ENCODE peak calls at places on chromosomes 11 and 22, in ten cellular contexts. One of them, this sample, is unnamed.

GRCh38 chr11:65429069-65429681 is 6.6 kb downstream of the NEAT1 start:
- DNase-seq in mesenchymal stem cell: peak
- DNase-seq in Peyer's patch: peak
- DNase-seq in CD4-positive, CD25-positive, alpha-beta regulatory T cell: peak
- DNase-seq in brain microvascular endothelial cell: peak
- DNase-seq in GM12878: no peak
- DNase-seq in ovary: peak
- DNase-seq in endodermal cell: no peak
- DNase-seq in lower lobe of right lung: no peak
- DNase-seq in thyroid gland: peak
- DNase-seq in this sample: peak

GRCh38 chr11:8338138-8338537 is 74.5 kb upstream of the LMO1 start:
- DNase-seq in thyroid gland: peak
- DNase-seq in ovary: peak
- DNase-seq in lower lobe of right lung: peak
- DNase-seq in brain microvascular endothelial cell: peak
- DNase-seq in CD4-positive, CD25-positive, alpha-beta regulatory T cell: peak
- DNase-seq in endodermal cell: peak
- DNase-seq in GM12878: no peak
- DNase-seq in mesenchymal stem cell: peak
- DNase-seq in Peyer's patch: peak
- DNase-seq in this sample: peak

GRCh38 chr11:73396251-73396930 is 20.2 kb downstream of the RELT start:
- DNase-seq in endodermal cell: no peak
- DNase-seq in mesenchymal stem cell: no peak
- DNase-seq in ovary: no peak
- DNase-seq in GM12878: no peak
- DNase-seq in CD4-positive, CD25-positive, alpha-beta regulatory T cell: no peak
- DNase-seq in thyroid gland: no peak
- DNase-seq in brain microvascular endothelial cell: no peak
- DNase-seq in Peyer's patch: no peak
- DNase-seq in lower lobe of right lung: no peak
- DNase-seq in this sample: no peak

GRCh38 chr11:3021125-3021524 is 29.0 kb upstream of the NAP1L4 start:
- DNase-seq in brain microvascular endothelial cell: no peak
- DNase-seq in endodermal cell: peak
- DNase-seq in lower lobe of right lung: no peak
- DNase-seq in ovary: no peak
- DNase-seq in thyroid gland: peak
- DNase-seq in GM12878: no peak
- DNase-seq in Peyer's patch: no peak
- DNase-seq in CD4-positive, CD25-positive, alpha-beta regulatory T cell: peak
- DNase-seq in mesenchymal stem cell: peak
- DNase-seq in this sample: no peak

GRCh38 chr11:62905286-62905685 is 15.9 kb downstream of the CHRM1 start:
- DNase-seq in ovary: no peak
- DNase-seq in lower lobe of right lung: no peak
- DNase-seq in thyroid gland: no peak
- DNase-seq in brain microvascular endothelial cell: no peak
- DNase-seq in mesenchymal stem cell: peak
- DNase-seq in Peyer's patch: no peak
- DNase-seq in CD4-positive, CD25-positive, alpha-beta regulatory T cell: no peak
- DNase-seq in endodermal cell: no peak
- DNase-seq in GM12878: no peak
- DNase-seq in this sample: no peak

GRCh38 chr11:132772712-132773545 is 759.4 kb downstream of the OPCML start:
- DNase-seq in mesenchymal stem cell: no peak
- DNase-seq in ovary: no peak
- DNase-seq in Peyer's patch: no peak
- DNase-seq in CD4-positive, CD25-positive, alpha-beta regulatory T cell: no peak
- DNase-seq in GM12878: no peak
- DNase-seq in endodermal cell: peak
- DNase-seq in thyroid gland: no peak
- DNase-seq in brain microvascular endothelial cell: no peak
- DNase-seq in lower lobe of right lung: no peak
- DNase-seq in this sample: no peak

GRCh38 chr11:75508051-75508561 is 17.6 kb downstream of the GDPD5 start:
- DNase-seq in brain microvascular endothelial cell: no peak
- DNase-seq in lower lobe of right lung: no peak
- DNase-seq in mesenchymal stem cell: no peak
- DNase-seq in endodermal cell: no peak
- DNase-seq in CD4-positive, CD25-positive, alpha-beta regulatory T cell: peak
- DNase-seq in Peyer's patch: peak
- DNase-seq in ovary: no peak
- DNase-seq in GM12878: peak
- DNase-seq in thyroid gland: no peak
- DNase-seq in this sample: no peak

GRCh38 chr11:70493891-70494290 is 95.6 kb downstream of the CTTN start:
- DNase-seq in CD4-positive, CD25-positive, alpha-beta regulatory T cell: no peak
- DNase-seq in GM12878: no peak
- DNase-seq in mesenchymal stem cell: no peak
- DNase-seq in thyroid gland: no peak
- DNase-seq in endodermal cell: no peak
- DNase-seq in lower lobe of right lung: peak
- DNase-seq in brain microvascular endothelial cell: no peak
- DNase-seq in Peyer's patch: no peak
- DNase-seq in ovary: peak
- DNase-seq in this sample: no peak

GRCh38 chr11:119901657-119902577 is 172.9 kb upstream of the NECTIN1 start:
- DNase-seq in endodermal cell: no peak
- DNase-seq in Peyer's patch: no peak
- DNase-seq in thyroid gland: no peak
- DNase-seq in mesenchymal stem cell: no peak
- DNase-seq in ovary: no peak
- DNase-seq in GM12878: no peak
- DNase-seq in CD4-positive, CD25-positive, alpha-beta regulatory T cell: no peak
- DNase-seq in lower lobe of right lung: no peak
- DNase-seq in brain microvascular endothelial cell: no peak
- DNase-seq in this sample: no peak

GRCh38 chr11:42772886-42773285 is 538.9 kb upstream of the API5 start:
- DNase-seq in endodermal cell: no peak
- DNase-seq in GM12878: no peak
- DNase-seq in lower lobe of right lung: no peak
- DNase-seq in Peyer's patch: no peak
- DNase-seq in brain microvascular endothelial cell: no peak
- DNase-seq in thyroid gland: no peak
- DNase-seq in ovary: no peak
- DNase-seq in CD4-positive, CD25-positive, alpha-beta regulatory T cell: no peak
- DNase-seq in mesenchymal stem cell: no peak
- DNase-seq in this sample: no peak

GRCh38 chr11:3920148-3920852 is 64.8 kb downstream of the STIM1 start:
- DNase-seq in mesenchymal stem cell: peak
- DNase-seq in Peyer's patch: no peak
- DNase-seq in lower lobe of right lung: peak
- DNase-seq in GM12878: peak
- DNase-seq in endodermal cell: no peak
- DNase-seq in thyroid gland: no peak
- DNase-seq in brain microvascular endothelial cell: peak
- DNase-seq in ovary: peak
- DNase-seq in CD4-positive, CD25-positive, alpha-beta regulatory T cell: peak
- DNase-seq in this sample: peak

GRCh38 chr11:61124574-61125309 is 22.5 kb downstream of the CD5 start:
- DNase-seq in GM12878: no peak
- DNase-seq in mesenchymal stem cell: no peak
- DNase-seq in brain microvascular endothelial cell: no peak
- DNase-seq in thyroid gland: peak
- DNase-seq in Peyer's patch: no peak
- DNase-seq in endodermal cell: no peak
- DNase-seq in CD4-positive, CD25-positive, alpha-beta regulatory T cell: no peak
- DNase-seq in ovary: no peak
- DNase-seq in lower lobe of right lung: no peak
- DNase-seq in this sample: no peak

GRCh38 chr11:100847696-100848216 is 160.7 kb downstream of the ARHGAP42 start:
- DNase-seq in endodermal cell: no peak
- DNase-seq in brain microvascular endothelial cell: no peak
- DNase-seq in CD4-positive, CD25-positive, alpha-beta regulatory T cell: no peak
- DNase-seq in GM12878: no peak
- DNase-seq in lower lobe of right lung: no peak
- DNase-seq in Peyer's patch: no peak
- DNase-seq in thyroid gland: no peak
- DNase-seq in mesenchymal stem cell: no peak
- DNase-seq in ovary: no peak
- DNase-seq in this sample: no peak

GRCh38 chr11:10441652-10442503 is 13.2 kb upstream of the AMPD3 start:
- DNase-seq in brain microvascular endothelial cell: no peak
- DNase-seq in thyroid gland: no peak
- DNase-seq in ovary: no peak
- DNase-seq in Peyer's patch: peak
- DNase-seq in endodermal cell: no peak
- DNase-seq in mesenchymal stem cell: no peak
- DNase-seq in lower lobe of right lung: no peak
- DNase-seq in CD4-positive, CD25-positive, alpha-beta regulatory T cell: peak
- DNase-seq in GM12878: peak
- DNase-seq in this sample: peak

GRCh38 chr22:37278261-37278660 is 4.0 kb upstream of the CYTH4 start:
- DNase-seq in Peyer's patch: no peak
- DNase-seq in CD4-positive, CD25-positive, alpha-beta regulatory T cell: no peak
- DNase-seq in lower lobe of right lung: no peak
- DNase-seq in brain microvascular endothelial cell: no peak
- DNase-seq in thyroid gland: no peak
- DNase-seq in GM12878: no peak
- DNase-seq in mesenchymal stem cell: no peak
- DNase-seq in endodermal cell: no peak
- DNase-seq in ovary: no peak
- DNase-seq in this sample: no peak

GRCh38 chr22:31210830-31211503 is 1.1 kb upstream of the LIMK2 start:
- DNase-seq in Peyer's patch: peak
- DNase-seq in CD4-positive, CD25-positive, alpha-beta regulatory T cell: peak
- DNase-seq in GM12878: no peak
- DNase-seq in thyroid gland: no peak
- DNase-seq in endodermal cell: no peak
- DNase-seq in brain microvascular endothelial cell: no peak
- DNase-seq in lower lobe of right lung: no peak
- DNase-seq in mesenchymal stem cell: no peak
- DNase-seq in ovary: no peak
- DNase-seq in this sample: no peak

GRCh38 chr11:12888525-12889158 is 120.5 kb upstream of the RASSF10 start:
- DNase-seq in thyroid gland: peak
- DNase-seq in ovary: peak
- DNase-seq in Peyer's patch: peak
- DNase-seq in mesenchymal stem cell: peak
- DNase-seq in CD4-positive, CD25-positive, alpha-beta regulatory T cell: peak
- DNase-seq in endodermal cell: peak
- DNase-seq in GM12878: no peak
- DNase-seq in lower lobe of right lung: peak
- DNase-seq in brain microvascular endothelial cell: peak
- DNase-seq in this sample: peak

GRCh38 chr11:12168114-12168513 is 57.7 kb downstream of the MICAL2 start:
- DNase-seq in CD4-positive, CD25-positive, alpha-beta regulatory T cell: no peak
- DNase-seq in Peyer's patch: no peak
- DNase-seq in thyroid gland: no peak
- DNase-seq in GM12878: no peak
- DNase-seq in endodermal cell: no peak
- DNase-seq in brain microvascular endothelial cell: no peak
- DNase-seq in mesenchymal stem cell: no peak
- DNase-seq in lower lobe of right lung: no peak
- DNase-seq in ovary: no peak
- DNase-seq in this sample: no peak

GRCh38 chr11:118957968-118958367 is 1.9 kb downstream of the UPK2 start:
- DNase-seq in thyroid gland: no peak
- DNase-seq in brain microvascular endothelial cell: no peak
- DNase-seq in ovary: no peak
- DNase-seq in CD4-positive, CD25-positive, alpha-beta regulatory T cell: no peak
- DNase-seq in lower lobe of right lung: no peak
- DNase-seq in Peyer's patch: no peak
- DNase-seq in endodermal cell: no peak
- DNase-seq in mesenchymal stem cell: no peak
- DNase-seq in GM12878: no peak
- DNase-seq in this sample: no peak

GRCh38 chr11:6646631-6647281 is 8.9 kb downstream of the DCHS1 start:
- DNase-seq in mesenchymal stem cell: peak
- DNase-seq in lower lobe of right lung: no peak
- DNase-seq in thyroid gland: no peak
- DNase-seq in endodermal cell: peak
- DNase-seq in brain microvascular endothelial cell: no peak
- DNase-seq in CD4-positive, CD25-positive, alpha-beta regulatory T cell: peak
- DNase-seq in ovary: peak
- DNase-seq in Peyer's patch: peak
- DNase-seq in GM12878: peak
- DNase-seq in this sample: peak
- H3K4me3 ChIP-seq in mesenchymal stem cell: no peak
- H3K4me3 ChIP-seq in lower lobe of right lung: no peak
- H3K4me3 ChIP-seq in thyroid gland: no peak
- H3K4me3 ChIP-seq in endodermal cell: no peak
- H3K4me3 ChIP-seq in brain microvascular endothelial cell: peak
- H3K4me3 ChIP-seq in CD4-positive, CD25-positive, alpha-beta regulatory T cell: peak
- H3K4me3 ChIP-seq in ovary: peak
- H3K4me3 ChIP-seq in Peyer's patch: no peak
- H3K4me3 ChIP-seq in GM12878: no peak
- H3K4me3 ChIP-seq in this sample: no peak

GRCh38 chr11:16394947-16395346 is 38.6 kb upstream of the SOX6 start:
- DNase-seq in Peyer's patch: no peak
- DNase-seq in ovary: no peak
- DNase-seq in CD4-positive, CD25-positive, alpha-beta regulatory T cell: no peak
- DNase-seq in thyroid gland: no peak
- DNase-seq in lower lobe of right lung: no peak
- DNase-seq in mesenchymal stem cell: no peak
- DNase-seq in GM12878: no peak
- DNase-seq in endodermal cell: no peak
- DNase-seq in brain microvascular endothelial cell: no peak
- DNase-seq in this sample: no peak
- H3K4me3 ChIP-seq in Peyer's patch: no peak
- H3K4me3 ChIP-seq in ovary: no peak
- H3K4me3 ChIP-seq in CD4-positive, CD25-positive, alpha-beta regulatory T cell: no peak
- H3K4me3 ChIP-seq in thyroid gland: no peak
- H3K4me3 ChIP-seq in lower lobe of right lung: no peak
- H3K4me3 ChIP-seq in mesenchymal stem cell: no peak
- H3K4me3 ChIP-seq in GM12878: no peak
- H3K4me3 ChIP-seq in endodermal cell: no peak
- H3K4me3 ChIP-seq in brain microvascular endothelial cell: no peak
- H3K4me3 ChIP-seq in this sample: no peak

DNA sequence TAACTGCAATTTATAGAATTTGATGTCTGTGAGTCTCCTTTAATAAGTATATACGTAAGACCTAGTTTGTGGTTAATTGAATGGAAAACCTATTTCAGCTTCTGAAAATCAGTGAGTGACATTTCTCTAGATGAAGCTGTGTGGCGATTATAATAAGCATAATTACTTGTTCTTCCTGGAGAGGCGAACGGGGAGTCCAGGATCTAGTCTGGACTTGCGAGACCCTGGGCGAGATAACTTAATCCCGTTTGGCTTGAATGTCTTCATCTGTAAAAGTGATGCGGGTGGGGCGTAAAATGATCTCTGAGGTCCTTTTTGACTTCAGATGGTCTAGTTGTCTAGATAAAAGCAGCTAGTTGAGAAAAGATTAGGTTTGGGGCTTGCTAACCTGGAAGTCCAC is 1.1 kb downstream of the PRRG4 start:
- DNase-seq in thyroid gland: no peak
- DNase-seq in ovary: no peak
- DNase-seq in lower lobe of right lung: no peak
- DNase-seq in mesenchymal stem cell: no peak
- DNase-seq in brain microvascular endothelial cell: no peak
- DNase-seq in GM12878: no peak
- DNase-seq in endodermal cell: no peak
- DNase-seq in Peyer's patch: no peak
- DNase-seq in CD4-positive, CD25-positive, alpha-beta regulatory T cell: no peak
- DNase-seq in this sample: no peak
- H3K4me3 ChIP-seq in thyroid gland: no peak
- H3K4me3 ChIP-seq in ovary: no peak
- H3K4me3 ChIP-seq in lower lobe of right lung: peak
- H3K4me3 ChIP-seq in mesenchymal stem cell: no peak
- H3K4me3 ChIP-seq in brain microvascular endothelial cell: no peak
- H3K4me3 ChIP-seq in GM12878: no peak
- H3K4me3 ChIP-seq in endodermal cell: no peak
- H3K4me3 ChIP-seq in Peyer's patch: no peak
- H3K4me3 ChIP-seq in CD4-positive, CD25-positive, alpha-beta regulatory T cell: peak
- H3K4me3 ChIP-seq in this sample: no peak

GRCh38 chr11:78022397-78023396 is at the start of gene KCTD14:
- DNase-seq in thyroid gland: peak
- DNase-seq in lower lobe of right lung: peak
- DNase-seq in ovary: no peak
- DNase-seq in Peyer's patch: no peak
- DNase-seq in CD4-positive, CD25-positive, alpha-beta regulatory T cell: no peak
- DNase-seq in brain microvascular endothelial cell: no peak
- DNase-seq in GM12878: no peak
- DNase-seq in mesenchymal stem cell: no peak
- DNase-seq in endodermal cell: peak
- DNase-seq in this sample: no peak
- H3K4me3 ChIP-seq in thyroid gland: peak
- H3K4me3 ChIP-seq in lower lobe of right lung: peak
- H3K4me3 ChIP-seq in ovary: peak
- H3K4me3 ChIP-seq in Peyer's patch: peak
- H3K4me3 ChIP-seq in CD4-positive, CD25-positive, alpha-beta regulatory T cell: no peak
- H3K4me3 ChIP-seq in brain microvascular endothelial cell: peak
- H3K4me3 ChIP-seq in GM12878: no peak
- H3K4me3 ChIP-seq in mesenchymal stem cell: peak
- H3K4me3 ChIP-seq in endodermal cell: peak
- H3K4me3 ChIP-seq in this sample: peak

This sample was measured in astrocyte of the spinal cord.